ENCODE peak calls at places on chromosome 18, in ten cellular contexts. One of them, this sample, is unnamed.

GRCh38 chr18:24006731-24007308 is 7.7 kb upstream of the TTC39C start:
- DNase-seq in keratinocyte: no peak
- DNase-seq in GM23338: no peak
- DNase-seq in psoas muscle: no peak
- DNase-seq in uterus: no peak
- DNase-seq in body of pancreas: no peak
- DNase-seq in upper lobe of right lung: no peak
- DNase-seq in AG04450: no peak
- DNase-seq in adrenal gland: no peak
- DNase-seq in HCT116: no peak
- DNase-seq in this sample: no peak

GRCh38 chr18:55501594-55502345 is 86.2 kb downstream of the TCF4 start:
- DNase-seq in keratinocyte: no peak
- DNase-seq in GM23338: peak; percentile 66
- DNase-seq in psoas muscle: no peak
- DNase-seq in uterus: no peak
- DNase-seq in body of pancreas: no peak
- DNase-seq in upper lobe of right lung: no peak
- DNase-seq in AG04450: no peak
- DNase-seq in adrenal gland: no peak
- DNase-seq in HCT116: no peak
- DNase-seq in this sample: no peak

GRCh38 chr18:55522011-55522410 is 66.0 kb downstream of the TCF4 start:
- DNase-seq in keratinocyte: no peak
- DNase-seq in GM23338: peak; percentile 91
- DNase-seq in psoas muscle: no peak
- DNase-seq in uterus: peak; percentile 30
- DNase-seq in body of pancreas: no peak
- DNase-seq in upper lobe of right lung: no peak
- DNase-seq in AG04450: no peak
- DNase-seq in adrenal gland: peak; percentile 33
- DNase-seq in HCT116: no peak
- DNase-seq in this sample: no peak

GRCh38 chr18:24015897-24016631 is 1.5 kb downstream of the TTC39C start:
- DNase-seq in keratinocyte: no peak
- DNase-seq in GM23338: no peak
- DNase-seq in psoas muscle: no peak
- DNase-seq in uterus: no peak
- DNase-seq in body of pancreas: no peak
- DNase-seq in upper lobe of right lung: no peak
- DNase-seq in AG04450: no peak
- DNase-seq in adrenal gland: no peak
- DNase-seq in HCT116: no peak
- DNase-seq in this sample: no peak

GRCh38 chr18:57211412-57211750 is 64.5 kb downstream of the BOD1L2 start:
- DNase-seq in keratinocyte: no peak
- DNase-seq in GM23338: no peak
- DNase-seq in psoas muscle: no peak
- DNase-seq in uterus: no peak
- DNase-seq in body of pancreas: no peak
- DNase-seq in upper lobe of right lung: no peak
- DNase-seq in AG04450: no peak
- DNase-seq in adrenal gland: no peak
- DNase-seq in HCT116: no peak
- DNase-seq in this sample: no peak

GRCh38 chr18:532023-532422 is 31.5 kb upstream of the COLEC12 start:
- DNase-seq in keratinocyte: no peak
- DNase-seq in GM23338: no peak
- DNase-seq in psoas muscle: no peak
- DNase-seq in uterus: no peak
- DNase-seq in body of pancreas: no peak
- DNase-seq in upper lobe of right lung: no peak
- DNase-seq in AG04450: no peak
- DNase-seq in adrenal gland: no peak
- DNase-seq in HCT116: no peak
- DNase-seq in this sample: no peak

GRCh38 chr18:7567487-7568425 is 640 bp downstream of the PTPRM start:
- DNase-seq in keratinocyte: no peak
- DNase-seq in GM23338: peak; percentile 78
- DNase-seq in psoas muscle: peak; percentile 62
- DNase-seq in uterus: peak; percentile 43
- DNase-seq in body of pancreas: peak; percentile 71
- DNase-seq in upper lobe of right lung: peak; percentile 79
- DNase-seq in AG04450: no peak
- DNase-seq in adrenal gland: peak; percentile 73
- DNase-seq in HCT116: no peak
- DNase-seq in this sample: peak; percentile 71

GRCh38 chr18:69031571-69032451 is 233.9 kb downstream of the CCDC102B start:
- DNase-seq in keratinocyte: no peak
- DNase-seq in GM23338: no peak
- DNase-seq in psoas muscle: no peak
- DNase-seq in uterus: no peak
- DNase-seq in body of pancreas: no peak
- DNase-seq in upper lobe of right lung: no peak
- DNase-seq in AG04450: no peak
- DNase-seq in adrenal gland: no peak
- DNase-seq in HCT116: no peak
- DNase-seq in this sample: no peak

GRCh38 chr18:68648191-68648590 is 66.7 kb downstream of the TMX3 start:
- DNase-seq in keratinocyte: no peak
- DNase-seq in GM23338: no peak
- DNase-seq in psoas muscle: no peak
- DNase-seq in uterus: no peak
- DNase-seq in body of pancreas: no peak
- DNase-seq in upper lobe of right lung: no peak
- DNase-seq in AG04450: no peak
- DNase-seq in adrenal gland: no peak
- DNase-seq in HCT116: no peak
- DNase-seq in this sample: no peak

GRCh38 chr18:31510319-31510718 is 12.3 kb downstream of the DSG2 start:
- DNase-seq in keratinocyte: no peak
- DNase-seq in GM23338: no peak
- DNase-seq in psoas muscle: no peak
- DNase-seq in uterus: no peak
- DNase-seq in body of pancreas: no peak
- DNase-seq in upper lobe of right lung: no peak
- DNase-seq in AG04450: no peak
- DNase-seq in adrenal gland: no peak
- DNase-seq in HCT116: no peak
- DNase-seq in this sample: no peak

GRCh38 chr18:70418551-70419311 is 129.9 kb downstream of the SOCS6 start:
- DNase-seq in keratinocyte: no peak
- DNase-seq in GM23338: no peak
- DNase-seq in psoas muscle: no peak
- DNase-seq in uterus: no peak
- DNase-seq in body of pancreas: no peak
- DNase-seq in upper lobe of right lung: no peak
- DNase-seq in AG04450: no peak
- DNase-seq in adrenal gland: no peak
- DNase-seq in HCT116: no peak
- DNase-seq in this sample: no peak

GRCh38 chr18:45322343-45322742 is 292.9 kb upstream of the SLC14A2 start:
- DNase-seq in keratinocyte: no peak
- DNase-seq in GM23338: no peak
- DNase-seq in psoas muscle: no peak
- DNase-seq in uterus: no peak
- DNase-seq in body of pancreas: no peak
- DNase-seq in upper lobe of right lung: no peak
- DNase-seq in AG04450: no peak
- DNase-seq in adrenal gland: no peak
- DNase-seq in HCT116: no peak
- DNase-seq in this sample: no peak

GRCh38 chr18:285817-286216 is 18.0 kb upstream of the THOC1 start:
- DNase-seq in keratinocyte: no peak
- DNase-seq in GM23338: no peak
- DNase-seq in psoas muscle: no peak
- DNase-seq in uterus: no peak
- DNase-seq in body of pancreas: no peak
- DNase-seq in upper lobe of right lung: no peak
- DNase-seq in AG04450: no peak
- DNase-seq in adrenal gland: no peak
- DNase-seq in HCT116: no peak
- DNase-seq in this sample: no peak

GRCh38 chr18:2112435-2113045 is 458.8 kb downstream of the METTL4 start:
- DNase-seq in keratinocyte: no peak
- DNase-seq in GM23338: no peak
- DNase-seq in psoas muscle: no peak
- DNase-seq in uterus: no peak
- DNase-seq in body of pancreas: no peak
- DNase-seq in upper lobe of right lung: no peak
- DNase-seq in AG04450: no peak
- DNase-seq in adrenal gland: no peak
- DNase-seq in HCT116: no peak
- DNase-seq in this sample: no peak

GRCh38 chr18:46293699-46294300 is 189.6 kb downstream of the HAUS1 start:
- DNase-seq in keratinocyte: no peak
- DNase-seq in GM23338: peak; percentile 76
- DNase-seq in psoas muscle: no peak
- DNase-seq in uterus: no peak
- DNase-seq in body of pancreas: no peak
- DNase-seq in upper lobe of right lung: peak; percentile 52
- DNase-seq in AG04450: no peak
- DNase-seq in adrenal gland: no peak
- DNase-seq in HCT116: no peak
- DNase-seq in this sample: no peak

GRCh38 chr18:42164556-42164955 is 209.5 kb downstream of the PIK3C3 start:
- DNase-seq in keratinocyte: no peak
- DNase-seq in GM23338: no peak
- DNase-seq in psoas muscle: no peak
- DNase-seq in uterus: no peak
- DNase-seq in body of pancreas: no peak
- DNase-seq in upper lobe of right lung: no peak
- DNase-seq in AG04450: no peak
- DNase-seq in adrenal gland: no peak
- DNase-seq in HCT116: no peak
- DNase-seq in this sample: no peak

GRCh38 chr18:5972298-5972697 is 77.0 kb upstream of the TMEM200C start:
- DNase-seq in keratinocyte: no peak
- DNase-seq in GM23338: no peak
- DNase-seq in psoas muscle: no peak
- DNase-seq in uterus: no peak
- DNase-seq in body of pancreas: no peak
- DNase-seq in upper lobe of right lung: no peak
- DNase-seq in AG04450: no peak
- DNase-seq in adrenal gland: no peak
- DNase-seq in HCT116: no peak
- DNase-seq in this sample: no peak

GRCh38 chr18:35386600-35387366 is 9.6 kb upstream of the ZNF396 start:
- DNase-seq in keratinocyte: peak; percentile 44
- DNase-seq in GM23338: peak; percentile 95
- DNase-seq in psoas muscle: peak; percentile 21
- DNase-seq in uterus: peak; percentile 65
- DNase-seq in body of pancreas: peak; percentile 67
- DNase-seq in upper lobe of right lung: no peak
- DNase-seq in AG04450: peak; percentile 63
- DNase-seq in adrenal gland: peak; percentile 77
- DNase-seq in HCT116: peak; percentile 69
- DNase-seq in this sample: peak; percentile 80
- H3K27ac ChIP-seq in keratinocyte: no peak overlapping the region
- H3K27ac ChIP-seq in GM23338: no peak overlapping the region
- H3K27ac ChIP-seq in psoas muscle: no peak overlapping the region
- H3K27ac ChIP-seq in uterus: no peak overlapping the region
- H3K27ac ChIP-seq in body of pancreas: no peak overlapping the region
- H3K27ac ChIP-seq in upper lobe of right lung: no peak overlapping the region
- H3K27ac ChIP-seq in AG04450: no peak overlapping the region
- H3K27ac ChIP-seq in adrenal gland: no peak overlapping the region
- H3K27ac ChIP-seq in HCT116: no peak overlapping the region
- H3K27ac ChIP-seq in this sample: no peak overlapping the region

GRCh38 chr18:78073275-78073674 is 823.6 kb downstream of the GALR1 start:
- DNase-seq in keratinocyte: no peak
- DNase-seq in GM23338: no peak
- DNase-seq in psoas muscle: no peak
- DNase-seq in uterus: no peak
- DNase-seq in body of pancreas: no peak
- DNase-seq in upper lobe of right lung: no peak
- DNase-seq in AG04450: no peak
- DNase-seq in adrenal gland: no peak
- DNase-seq in HCT116: no peak
- DNase-seq in this sample: no peak
- TF ChIP-seq CTCF in keratinocyte: no peak
- TF ChIP-seq CTCF in GM23338: no peak
- TF ChIP-seq CTCF in psoas muscle: no peak
- TF ChIP-seq CTCF in uterus: peak; percentile 16
- TF ChIP-seq CTCF in body of pancreas: no peak
- TF ChIP-seq CTCF in upper lobe of right lung: peak; percentile 40
- TF ChIP-seq CTCF in AG04450: no peak
- TF ChIP-seq CTCF in adrenal gland: no peak
- TF ChIP-seq CTCF in HCT116: no peak
- TF ChIP-seq CTCF in this sample: peak; percentile 36

GRCh38 chr18:12886498-12887126 is 2.6 kb upstream of the PTPN2 start:
- DNase-seq in keratinocyte: no peak
- DNase-seq in GM23338: peak; percentile 61
- DNase-seq in psoas muscle: no peak
- DNase-seq in uterus: no peak
- DNase-seq in body of pancreas: peak; percentile 28
- DNase-seq in upper lobe of right lung: no peak
- DNase-seq in AG04450: no peak
- DNase-seq in adrenal gland: no peak
- DNase-seq in HCT116: no peak
- DNase-seq in this sample: no peak

GRCh38 chr18:12883003-12883683 is 894 bp downstream of the PTPN2 start:
- DNase-seq in keratinocyte: no peak
- DNase-seq in GM23338: peak; percentile 18
- DNase-seq in psoas muscle: no peak
- DNase-seq in uterus: no peak
- DNase-seq in body of pancreas: no peak
- DNase-seq in upper lobe of right lung: no peak
- DNase-seq in AG04450: no peak
- DNase-seq in adrenal gland: no peak
- DNase-seq in HCT116: no peak
- DNase-seq in this sample: no peak

GRCh38 chr18:12884521-12885323 is 685 bp upstream of the PTPN2 start:
- DNase-seq in keratinocyte: no peak
- DNase-seq in GM23338: peak; percentile 24
- DNase-seq in psoas muscle: no peak
- DNase-seq in uterus: no peak
- DNase-seq in body of pancreas: no peak
- DNase-seq in upper lobe of right lung: no peak
- DNase-seq in AG04450: no peak
- DNase-seq in adrenal gland: no peak
- DNase-seq in HCT116: no peak
- DNase-seq in this sample: no peak

GRCh38 chr18:12883684-12884520 is at the start of gene PTPN2:
- DNase-seq in keratinocyte: peak; percentile 84
- DNase-seq in GM23338: peak; percentile 88
- DNase-seq in psoas muscle: peak; percentile 95
- DNase-seq in uterus: peak; percentile 96
- DNase-seq in body of pancreas: peak; percentile 96
- DNase-seq in upper lobe of right lung: peak; percentile 97
- DNase-seq in AG04450: peak; percentile 90
- DNase-seq in adrenal gland: peak; percentile 94
- DNase-seq in HCT116: peak; percentile 82
- DNase-seq in this sample: peak; percentile 94

GRCh38 chr18:12885500-12885899 is 1.5 kb upstream of the PTPN2 start:
- DNase-seq in keratinocyte: no peak
- DNase-seq in GM23338: peak; percentile 85
- DNase-seq in psoas muscle: no peak
- DNase-seq in uterus: no peak
- DNase-seq in body of pancreas: no peak
- DNase-seq in upper lobe of right lung: no peak
- DNase-seq in AG04450: no peak
- DNase-seq in adrenal gland: no peak
- DNase-seq in HCT116: no peak
- DNase-seq in this sample: no peak
- H3K4me3 ChIP-seq in keratinocyte: no peak overlapping the region
- H3K4me3 ChIP-seq in GM23338: peak overlapping the region; percentile 50
- H3K4me3 ChIP-seq in psoas muscle: no peak overlapping the region
- H3K4me3 ChIP-seq in uterus: no peak overlapping the region
- H3K4me3 ChIP-seq in body of pancreas: no peak overlapping the region
- H3K4me3 ChIP-seq in upper lobe of right lung: no peak overlapping the region
- H3K4me3 ChIP-seq in AG04450: no peak overlapping the region
- H3K4me3 ChIP-seq in adrenal gland: no peak overlapping the region
- H3K4me3 ChIP-seq in HCT116: no peak overlapping the region
- H3K4me3 ChIP-seq in this sample: no peak overlapping the region

GRCh38 chr18:3721771-3722661 is 272.0 kb downstream of the TGIF1 start:
- DNase-seq in keratinocyte: no peak
- DNase-seq in GM23338: no peak
- DNase-seq in psoas muscle: no peak
- DNase-seq in uterus: no peak
- DNase-seq in body of pancreas: no peak
- DNase-seq in upper lobe of right lung: no peak
- DNase-seq in AG04450: no peak
- DNase-seq in adrenal gland: no peak
- DNase-seq in HCT116: no peak
- DNase-seq in this sample: no peak
- H3K27ac ChIP-seq in keratinocyte: no peak overlapping the region
- H3K27ac ChIP-seq in GM23338: no peak overlapping the region
- H3K27ac ChIP-seq in psoas muscle: no peak overlapping the region
- H3K27ac ChIP-seq in uterus: peak overlapping the region; percentile 35
- H3K27ac ChIP-seq in body of pancreas: peak overlapping the region; percentile 46
- H3K27ac ChIP-seq in upper lobe of right lung: peak overlapping the region; percentile 19
- H3K27ac ChIP-seq in AG04450: no peak overlapping the region
- H3K27ac ChIP-seq in adrenal gland: peak overlapping the region; percentile 50
- H3K27ac ChIP-seq in HCT116: no peak overlapping the region
- H3K27ac ChIP-seq in this sample: no peak overlapping the region